ENCODE peak calls at places on chromosomes 6 and 20, in six cellular contexts. One of them, this sample, is unnamed.

GRCh38 chr20:45487231-45487635 is 17.7 kb downstream of the WFDC2 start:
- DNase-seq in K562: peak; percentile 22
- DNase-seq in HepG2: no peak
- DNase-seq in GM12878: no peak
- DNase-seq in H1: no peak
- DNase-seq in SK-N-SH: peak; percentile 50
- DNase-seq in this sample: no peak

GRCh38 chr6:86412063-86412462 is 525.3 kb upstream of the HTR1E start:
- DNase-seq in GM12878: no peak
- DNase-seq in K562: no peak
- DNase-seq in SK-N-SH: no peak
- DNase-seq in H1: no peak
- DNase-seq in HepG2: no peak
- DNase-seq in this sample: no peak

GRCh38 chr6:134207431-134207830 is 110.5 kb downstream of the SGK1 start:
- DNase-seq in GM12878: no peak
- DNase-seq in K562: no peak
- DNase-seq in HepG2: no peak
- DNase-seq in H1: no peak
- DNase-seq in SK-N-SH: no peak
- DNase-seq in this sample: no peak

GRCh38 chr6:89430563-89430962 is 2.4 kb upstream of the ANKRD6 start:
- DNase-seq in HepG2: no peak
- DNase-seq in SK-N-SH: no peak
- DNase-seq in H1: no peak
- DNase-seq in GM12878: no peak
- DNase-seq in K562: no peak
- DNase-seq in this sample: no peak

GRCh38 chr6:41921712-41921998 is 356 bp downstream of the BYSL start:
- DNase-seq in GM12878: no peak
- DNase-seq in K562: peak; percentile 46
- DNase-seq in HepG2: no peak
- DNase-seq in SK-N-SH: no peak
- DNase-seq in H1: no peak
- DNase-seq in this sample: no peak

GRCh38 chr6:35087361-35088280 is 53.5 kb downstream of the TCP11 start:
- DNase-seq in GM12878: no peak
- DNase-seq in H1: no peak
- DNase-seq in K562: no peak
- DNase-seq in SK-N-SH: peak; percentile 7
- DNase-seq in HepG2: no peak
- DNase-seq in this sample: no peak

GRCh38 chr20:53707341-53708102 is 113.9 kb upstream of the ZNF217 start:
- DNase-seq in K562: no peak
- DNase-seq in H1: no peak
- DNase-seq in SK-N-SH: no peak
- DNase-seq in HepG2: no peak
- DNase-seq in GM12878: peak; percentile 72
- DNase-seq in this sample: no peak

GRCh38 chr20:25257130-25257529 is 9.2 kb downstream of the PYGB start:
- DNase-seq in GM12878: no peak
- DNase-seq in SK-N-SH: no peak
- DNase-seq in HepG2: no peak
- DNase-seq in K562: no peak
- DNase-seq in H1: no peak
- DNase-seq in this sample: no peak

GRCh38 chr20:57330998-57331397 is 1.4 kb downstream of the SPO11 start:
- DNase-seq in K562: no peak
- DNase-seq in H1: no peak
- DNase-seq in SK-N-SH: no peak
- DNase-seq in HepG2: no peak
- DNase-seq in GM12878: no peak
- DNase-seq in this sample: no peak

GRCh38 chr6:156780117-156780641 is 3.0 kb downstream of the ARID1B start:
- DNase-seq in H1: no peak
- DNase-seq in SK-N-SH: peak; percentile 68
- DNase-seq in K562: peak; percentile 87
- DNase-seq in GM12878: peak; percentile 71
- DNase-seq in HepG2: peak; percentile 91
- DNase-seq in this sample: peak; percentile 70

GRCh38 chr20:58538752-58539151 is 23.6 kb upstream of the APCDD1L start:
- DNase-seq in H1: no peak
- DNase-seq in K562: no peak
- DNase-seq in GM12878: no peak
- DNase-seq in SK-N-SH: no peak
- DNase-seq in HepG2: no peak
- DNase-seq in this sample: no peak

GRCh38 chr6:33914519-33915120 is 110.8 kb upstream of the MLN start:
- DNase-seq in HepG2: no peak
- DNase-seq in H1: no peak
- DNase-seq in K562: no peak
- DNase-seq in GM12878: no peak
- DNase-seq in SK-N-SH: no peak
- DNase-seq in this sample: no peak

GRCh38 chr20:11375966-11376365 is 541.7 kb upstream of the BTBD3 start:
- DNase-seq in GM12878: no peak
- DNase-seq in H1: no peak
- DNase-seq in HepG2: no peak
- DNase-seq in K562: no peak
- DNase-seq in SK-N-SH: no peak
- DNase-seq in this sample: no peak

GRCh38 chr20:36305602-36306556 is at the start of gene DLGAP4:
- DNase-seq in GM12878: no peak
- DNase-seq in H1: no peak
- DNase-seq in SK-N-SH: peak; percentile 91
- DNase-seq in K562: no peak
- DNase-seq in HepG2: no peak
- DNase-seq in this sample: no peak

GRCh38 chr6:101741474-101742171 is 348.1 kb downstream of the GRIK2 start:
- DNase-seq in H1: no peak
- DNase-seq in HepG2: no peak
- DNase-seq in SK-N-SH: no peak
- DNase-seq in GM12878: no peak
- DNase-seq in K562: no peak
- DNase-seq in this sample: no peak

GRCh38 chr6:31529329-31530150 is 778 bp downstream of the MCCD1 start:
- DNase-seq in H1: no peak
- DNase-seq in GM12878: no peak
- DNase-seq in K562: no peak
- DNase-seq in SK-N-SH: no peak
- DNase-seq in HepG2: peak; percentile 79
- DNase-seq in this sample: no peak

GRCh38 chr6:141267420-141267819 is 865.3 kb upstream of the GJE1 start:
- DNase-seq in H1: no peak
- DNase-seq in K562: no peak
- DNase-seq in GM12878: no peak
- DNase-seq in HepG2: no peak
- DNase-seq in SK-N-SH: no peak
- DNase-seq in this sample: no peak
- TF ChIP-seq POLR2AphosphoS5 in H1: no peak
- TF ChIP-seq POLR2AphosphoS5 in K562: no peak
- TF ChIP-seq POLR2AphosphoS5 in GM12878: no peak
- TF ChIP-seq POLR2AphosphoS5 in HepG2: no peak
- TF ChIP-seq POLR2AphosphoS5 in SK-N-SH: no peak
- TF ChIP-seq POLR2AphosphoS5 in this sample: no peak

DNA sequence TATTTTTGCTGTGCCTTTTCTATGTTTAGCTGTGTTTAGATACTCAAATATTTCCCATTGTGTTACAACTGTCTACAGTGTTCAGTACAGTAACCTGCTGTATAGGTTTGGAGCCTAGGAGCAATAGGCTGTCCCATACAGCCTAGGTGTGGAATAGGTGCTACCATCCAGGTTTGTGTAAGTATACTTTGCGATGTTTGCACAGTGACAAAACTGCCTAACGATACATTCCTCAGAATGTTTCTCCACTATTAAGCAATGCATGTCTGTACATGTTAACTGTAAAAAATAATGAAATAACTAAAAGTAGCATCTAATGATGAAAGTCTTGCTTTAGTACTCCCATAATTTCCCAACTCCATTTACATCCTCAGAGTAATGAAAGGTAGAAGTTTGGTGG is 46.0 kb downstream of the SERAC1 start:
- DNase-seq in SK-N-SH: no peak
- DNase-seq in K562: no peak
- DNase-seq in GM12878: no peak
- DNase-seq in HepG2: peak; percentile 56
- DNase-seq in H1: no peak
- DNase-seq in this sample: no peak
- TF ChIP-seq JUND in SK-N-SH: no peak
- TF ChIP-seq JUND in K562: no peak
- TF ChIP-seq JUND in GM12878: no peak
- TF ChIP-seq JUND in HepG2: no peak
- TF ChIP-seq JUND in H1: no peak
- TF ChIP-seq JUND in this sample: no peak

GRCh38 chr6:146775227-146775626 is 176.5 kb downstream of the ADGB start:
- DNase-seq in HepG2: no peak
- DNase-seq in SK-N-SH: no peak
- DNase-seq in H1: no peak
- DNase-seq in K562: peak; percentile 28
- DNase-seq in GM12878: no peak
- DNase-seq in this sample: no peak
- TF ChIP-seq POLR2AphosphoS5 in HepG2: no peak
- TF ChIP-seq POLR2AphosphoS5 in SK-N-SH: no peak
- TF ChIP-seq POLR2AphosphoS5 in H1: no peak
- TF ChIP-seq POLR2AphosphoS5 in K562: no peak
- TF ChIP-seq POLR2AphosphoS5 in GM12878: no peak
- TF ChIP-seq POLR2AphosphoS5 in this sample: no peak

DNA sequence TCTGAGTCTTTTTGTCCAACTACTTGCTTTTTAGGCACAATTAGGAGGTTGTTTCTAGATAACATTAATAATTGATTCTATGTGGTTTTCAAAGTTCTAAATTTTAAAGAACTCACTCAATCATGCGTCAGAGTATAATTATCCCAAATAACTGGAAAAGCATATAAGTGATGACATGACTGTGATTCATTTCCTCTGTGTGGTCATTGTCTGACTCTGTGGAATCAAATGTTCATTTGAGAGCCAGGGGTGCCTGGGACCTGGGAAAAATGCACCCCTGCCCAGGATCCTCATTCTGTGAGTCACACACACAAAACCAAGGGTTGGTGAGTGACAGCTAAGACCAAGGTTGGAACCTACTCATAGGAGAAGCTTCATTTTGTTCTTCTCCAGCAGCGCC is 127.1 kb upstream of the MLIP start:
- DNase-seq in K562: no peak
- DNase-seq in H1: no peak
- DNase-seq in SK-N-SH: no peak
- DNase-seq in HepG2: peak; percentile 15
- DNase-seq in GM12878: no peak
- DNase-seq in this sample: peak; percentile 86
- TF ChIP-seq JUND in K562: no peak
- TF ChIP-seq JUND in H1: no peak
- TF ChIP-seq JUND in SK-N-SH: peak; percentile 82
- TF ChIP-seq JUND in HepG2: no peak
- TF ChIP-seq JUND in GM12878: no peak
- TF ChIP-seq JUND in this sample: peak; percentile 96

GRCh38 chr6:81511423-81511822 is 241.1 kb downstream of the TENT5A start:
- DNase-seq in H1: no peak
- DNase-seq in SK-N-SH: no peak
- DNase-seq in HepG2: peak; percentile 29
- DNase-seq in K562: no peak
- DNase-seq in GM12878: no peak
- DNase-seq in this sample: no peak
- TF ChIP-seq POLR2AphosphoS5 in H1: no peak
- TF ChIP-seq POLR2AphosphoS5 in SK-N-SH: no peak
- TF ChIP-seq POLR2AphosphoS5 in HepG2: no peak
- TF ChIP-seq POLR2AphosphoS5 in K562: no peak
- TF ChIP-seq POLR2AphosphoS5 in GM12878: no peak
- TF ChIP-seq POLR2AphosphoS5 in this sample: no peak

DNA sequence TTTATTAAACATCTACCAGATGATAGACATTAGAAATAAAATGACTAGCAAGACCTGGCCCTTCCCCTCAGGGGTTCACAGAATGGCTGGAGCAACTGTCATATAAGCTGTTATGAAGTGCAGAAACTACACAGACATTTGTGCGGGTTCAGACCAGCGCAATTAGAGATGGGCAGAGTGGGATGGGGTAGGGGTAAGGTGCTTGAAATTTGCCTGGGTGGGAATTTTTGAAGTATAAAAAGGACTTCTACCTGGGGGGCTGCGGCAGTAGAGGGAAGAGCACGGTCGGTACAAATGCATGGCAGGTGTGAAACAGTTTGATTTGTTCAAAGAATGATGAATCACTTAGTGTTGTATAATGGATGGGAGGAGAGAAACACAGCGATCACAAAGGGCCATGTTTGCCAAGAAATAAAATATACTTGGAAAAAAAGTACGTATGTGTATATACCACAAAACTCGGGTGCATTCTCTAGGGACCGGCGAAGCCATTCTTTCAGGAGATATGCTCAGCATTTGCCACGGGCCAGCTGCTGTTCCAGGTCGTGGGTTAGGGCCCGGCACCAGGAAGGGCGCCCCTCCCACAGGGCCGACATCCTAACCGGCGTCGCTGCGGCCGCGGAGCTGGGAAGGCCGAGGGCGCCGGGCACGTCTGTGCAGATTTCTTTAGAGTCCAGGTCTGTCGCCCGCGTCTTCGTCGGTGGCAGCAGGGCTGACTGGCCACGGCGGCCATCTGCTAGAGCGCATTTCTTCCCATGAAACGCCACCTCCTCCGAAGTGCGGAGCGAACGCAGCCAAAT is 809 bp upstream of the NOL7 start:
- DNase-seq in GM12878: no peak
- DNase-seq in HepG2: peak; percentile 38
- DNase-seq in K562: peak; percentile 75
- DNase-seq in SK-N-SH: peak; percentile 73
- DNase-seq in H1: no peak
- DNase-seq in this sample: no peak
- TF ChIP-seq JUND in GM12878: no peak
- TF ChIP-seq JUND in HepG2: no peak
- TF ChIP-seq JUND in K562: no peak
- TF ChIP-seq JUND in SK-N-SH: no peak
- TF ChIP-seq JUND in H1: no peak
- TF ChIP-seq JUND in this sample: no peak